ENCODE peak calls at places on chromosomes 1 and 21, in nine cellular contexts. One of them, this sample, is unnamed.

GRCh38 chr1:1087351-1088035 is 13.4 kb upstream of the RNF223 start:
- DNase-seq in amygdala: no peak
- DNase-seq in activated T-helper 1 cell treated with anti-CD3 and anti-CD28 coated beads, Interleukin-2, amount 50 U/mL, for 16 hours: no peak
- DNase-seq in GM19239: no peak
- DNase-seq in psoas muscle: no peak
- DNase-seq in SJSA1: no peak
- DNase-seq in GM20000: no peak
- DNase-seq in stimulated activated CD8-positive, alpha-beta memory T cell treated with anti-CD3 and anti-CD28 coated beads, Interleukin-12 subunit alpha, Interleukin-12 subunit beta, amount 100 ng/mL, for 1 hour: no peak
- DNase-seq in left ventricle myocardium superior: no peak
- DNase-seq in this sample: peak; percentile 63

GRCh38 chr1:151458936-151459330 is 361 bp downstream of the POGZ start:
- DNase-seq in amygdala: peak; percentile 59
- DNase-seq in activated T-helper 1 cell treated with anti-CD3 and anti-CD28 coated beads, Interleukin-2, amount 50 U/mL, for 16 hours: peak; percentile 45
- DNase-seq in GM19239: peak; percentile 50
- DNase-seq in psoas muscle: peak; percentile 86
- DNase-seq in SJSA1: peak; percentile 77
- DNase-seq in GM20000: peak; percentile 78
- DNase-seq in stimulated activated CD8-positive, alpha-beta memory T cell treated with anti-CD3 and anti-CD28 coated beads, Interleukin-12 subunit alpha, Interleukin-12 subunit beta, amount 100 ng/mL, for 1 hour: peak; percentile 28
- DNase-seq in left ventricle myocardium superior: peak; percentile 77
- DNase-seq in this sample: peak; percentile 87

GRCh38 chr1:93817819-93818569 is 61.0 kb downstream of the DNTTIP2 start:
- DNase-seq in amygdala: no peak
- DNase-seq in activated T-helper 1 cell treated with anti-CD3 and anti-CD28 coated beads, Interleukin-2, amount 50 U/mL, for 16 hours: peak; percentile 30
- DNase-seq in GM19239: no peak
- DNase-seq in psoas muscle: no peak
- DNase-seq in SJSA1: no peak
- DNase-seq in GM20000: no peak
- DNase-seq in stimulated activated CD8-positive, alpha-beta memory T cell treated with anti-CD3 and anti-CD28 coated beads, Interleukin-12 subunit alpha, Interleukin-12 subunit beta, amount 100 ng/mL, for 1 hour: no peak
- DNase-seq in left ventricle myocardium superior: no peak
- DNase-seq in this sample: no peak

GRCh38 chr1:6743189-6744101 is 41.8 kb upstream of the CAMTA1 start:
- DNase-seq in amygdala: no peak
- DNase-seq in activated T-helper 1 cell treated with anti-CD3 and anti-CD28 coated beads, Interleukin-2, amount 50 U/mL, for 16 hours: no peak
- DNase-seq in GM19239: peak; percentile 17
- DNase-seq in psoas muscle: peak; percentile 65
- DNase-seq in SJSA1: no peak
- DNase-seq in GM20000: peak; percentile 38
- DNase-seq in stimulated activated CD8-positive, alpha-beta memory T cell treated with anti-CD3 and anti-CD28 coated beads, Interleukin-12 subunit alpha, Interleukin-12 subunit beta, amount 100 ng/mL, for 1 hour: no peak
- DNase-seq in left ventricle myocardium superior: peak; percentile 53
- DNase-seq in this sample: peak; percentile 79

GRCh38 chr1:111730706-111731105 is 8.5 kb downstream of the INKA2 start:
- DNase-seq in amygdala: no peak
- DNase-seq in activated T-helper 1 cell treated with anti-CD3 and anti-CD28 coated beads, Interleukin-2, amount 50 U/mL, for 16 hours: no peak
- DNase-seq in GM19239: no peak
- DNase-seq in psoas muscle: no peak
- DNase-seq in SJSA1: no peak
- DNase-seq in GM20000: no peak
- DNase-seq in stimulated activated CD8-positive, alpha-beta memory T cell treated with anti-CD3 and anti-CD28 coated beads, Interleukin-12 subunit alpha, Interleukin-12 subunit beta, amount 100 ng/mL, for 1 hour: no peak
- DNase-seq in left ventricle myocardium superior: no peak
- DNase-seq in this sample: no peak

GRCh38 chr1:238606896-238607295 is 716.2 kb upstream of the ZP4 start:
- DNase-seq in amygdala: no peak
- DNase-seq in activated T-helper 1 cell treated with anti-CD3 and anti-CD28 coated beads, Interleukin-2, amount 50 U/mL, for 16 hours: no peak
- DNase-seq in GM19239: no peak
- DNase-seq in psoas muscle: no peak
- DNase-seq in SJSA1: no peak
- DNase-seq in GM20000: no peak
- DNase-seq in stimulated activated CD8-positive, alpha-beta memory T cell treated with anti-CD3 and anti-CD28 coated beads, Interleukin-12 subunit alpha, Interleukin-12 subunit beta, amount 100 ng/mL, for 1 hour: no peak
- DNase-seq in left ventricle myocardium superior: no peak
- DNase-seq in this sample: no peak

GRCh38 chr1:237873487-237873927 is 17.2 kb downstream of the ZP4 start:
- DNase-seq in amygdala: no peak
- DNase-seq in activated T-helper 1 cell treated with anti-CD3 and anti-CD28 coated beads, Interleukin-2, amount 50 U/mL, for 16 hours: no peak
- DNase-seq in GM19239: no peak
- DNase-seq in psoas muscle: no peak
- DNase-seq in SJSA1: no peak
- DNase-seq in GM20000: no peak
- DNase-seq in stimulated activated CD8-positive, alpha-beta memory T cell treated with anti-CD3 and anti-CD28 coated beads, Interleukin-12 subunit alpha, Interleukin-12 subunit beta, amount 100 ng/mL, for 1 hour: no peak
- DNase-seq in left ventricle myocardium superior: no peak
- DNase-seq in this sample: no peak

GRCh38 chr21:15212214-15212613 is 147.4 kb upstream of the NRIP1 start:
- DNase-seq in amygdala: no peak
- DNase-seq in activated T-helper 1 cell treated with anti-CD3 and anti-CD28 coated beads, Interleukin-2, amount 50 U/mL, for 16 hours: no peak
- DNase-seq in GM19239: no peak
- DNase-seq in psoas muscle: no peak
- DNase-seq in SJSA1: no peak
- DNase-seq in GM20000: no peak
- DNase-seq in stimulated activated CD8-positive, alpha-beta memory T cell treated with anti-CD3 and anti-CD28 coated beads, Interleukin-12 subunit alpha, Interleukin-12 subunit beta, amount 100 ng/mL, for 1 hour: no peak
- DNase-seq in left ventricle myocardium superior: no peak
- DNase-seq in this sample: no peak

GRCh38 chr1:229064320-229064908 is 206.5 kb upstream of the RAB4A start:
- DNase-seq in amygdala: no peak
- DNase-seq in activated T-helper 1 cell treated with anti-CD3 and anti-CD28 coated beads, Interleukin-2, amount 50 U/mL, for 16 hours: no peak
- DNase-seq in GM19239: no peak
- DNase-seq in psoas muscle: no peak
- DNase-seq in SJSA1: no peak
- DNase-seq in GM20000: no peak
- DNase-seq in stimulated activated CD8-positive, alpha-beta memory T cell treated with anti-CD3 and anti-CD28 coated beads, Interleukin-12 subunit alpha, Interleukin-12 subunit beta, amount 100 ng/mL, for 1 hour: no peak
- DNase-seq in left ventricle myocardium superior: no peak
- DNase-seq in this sample: no peak

GRCh38 chr1:184788970-184789369 is 34.3 kb upstream of the EDEM3 start:
- DNase-seq in amygdala: no peak
- DNase-seq in activated T-helper 1 cell treated with anti-CD3 and anti-CD28 coated beads, Interleukin-2, amount 50 U/mL, for 16 hours: no peak
- DNase-seq in GM19239: no peak
- DNase-seq in psoas muscle: no peak
- DNase-seq in SJSA1: no peak
- DNase-seq in GM20000: no peak
- DNase-seq in stimulated activated CD8-positive, alpha-beta memory T cell treated with anti-CD3 and anti-CD28 coated beads, Interleukin-12 subunit alpha, Interleukin-12 subunit beta, amount 100 ng/mL, for 1 hour: no peak
- DNase-seq in left ventricle myocardium superior: no peak
- DNase-seq in this sample: no peak

GRCh38 chr21:32844653-32845443 is 73.3 kb upstream of the PAXBP1 start:
- DNase-seq in amygdala: no peak
- DNase-seq in activated T-helper 1 cell treated with anti-CD3 and anti-CD28 coated beads, Interleukin-2, amount 50 U/mL, for 16 hours: no peak
- DNase-seq in GM19239: no peak
- DNase-seq in psoas muscle: no peak
- DNase-seq in SJSA1: no peak
- DNase-seq in GM20000: no peak
- DNase-seq in stimulated activated CD8-positive, alpha-beta memory T cell treated with anti-CD3 and anti-CD28 coated beads, Interleukin-12 subunit alpha, Interleukin-12 subunit beta, amount 100 ng/mL, for 1 hour: no peak
- DNase-seq in left ventricle myocardium superior: no peak
- DNase-seq in this sample: no peak

GRCh38 chr1:157154940-157155514 is 16.8 kb upstream of the ETV3 start:
- DNase-seq in amygdala: no peak
- DNase-seq in activated T-helper 1 cell treated with anti-CD3 and anti-CD28 coated beads, Interleukin-2, amount 50 U/mL, for 16 hours: no peak
- DNase-seq in GM19239: no peak
- DNase-seq in psoas muscle: peak; percentile 62
- DNase-seq in SJSA1: no peak
- DNase-seq in GM20000: no peak
- DNase-seq in stimulated activated CD8-positive, alpha-beta memory T cell treated with anti-CD3 and anti-CD28 coated beads, Interleukin-12 subunit alpha, Interleukin-12 subunit beta, amount 100 ng/mL, for 1 hour: no peak
- DNase-seq in left ventricle myocardium superior: peak; percentile 48
- DNase-seq in this sample: no peak

GRCh38 chr1:203217139-203217621 is 12.3 kb downstream of the CHIT1 start:
- DNase-seq in amygdala: no peak
- DNase-seq in activated T-helper 1 cell treated with anti-CD3 and anti-CD28 coated beads, Interleukin-2, amount 50 U/mL, for 16 hours: no peak
- DNase-seq in GM19239: no peak
- DNase-seq in psoas muscle: no peak
- DNase-seq in SJSA1: peak; percentile 23
- DNase-seq in GM20000: no peak
- DNase-seq in stimulated activated CD8-positive, alpha-beta memory T cell treated with anti-CD3 and anti-CD28 coated beads, Interleukin-12 subunit alpha, Interleukin-12 subunit beta, amount 100 ng/mL, for 1 hour: no peak
- DNase-seq in left ventricle myocardium superior: no peak
- DNase-seq in this sample: no peak

GRCh38 chr1:15353839-15354579 is 55.7 kb upstream of the EFHD2 start:
- DNase-seq in amygdala: no peak
- DNase-seq in activated T-helper 1 cell treated with anti-CD3 and anti-CD28 coated beads, Interleukin-2, amount 50 U/mL, for 16 hours: no peak
- DNase-seq in GM19239: no peak
- DNase-seq in psoas muscle: no peak
- DNase-seq in SJSA1: no peak
- DNase-seq in GM20000: no peak
- DNase-seq in stimulated activated CD8-positive, alpha-beta memory T cell treated with anti-CD3 and anti-CD28 coated beads, Interleukin-12 subunit alpha, Interleukin-12 subunit beta, amount 100 ng/mL, for 1 hour: no peak
- DNase-seq in left ventricle myocardium superior: no peak
- DNase-seq in this sample: no peak

GRCh38 chr1:165659581-165659895 is 28.5 kb downstream of the MGST3 start:
- DNase-seq in amygdala: no peak
- DNase-seq in activated T-helper 1 cell treated with anti-CD3 and anti-CD28 coated beads, Interleukin-2, amount 50 U/mL, for 16 hours: no peak
- DNase-seq in GM19239: no peak
- DNase-seq in psoas muscle: no peak
- DNase-seq in SJSA1: no peak
- DNase-seq in GM20000: no peak
- DNase-seq in stimulated activated CD8-positive, alpha-beta memory T cell treated with anti-CD3 and anti-CD28 coated beads, Interleukin-12 subunit alpha, Interleukin-12 subunit beta, amount 100 ng/mL, for 1 hour: no peak
- DNase-seq in left ventricle myocardium superior: no peak
- DNase-seq in this sample: no peak

GRCh38 chr1:207069059-207069458 is 16.0 kb downstream of the PFKFB2 start:
- DNase-seq in amygdala: no peak
- DNase-seq in activated T-helper 1 cell treated with anti-CD3 and anti-CD28 coated beads, Interleukin-2, amount 50 U/mL, for 16 hours: no peak
- DNase-seq in GM19239: no peak
- DNase-seq in psoas muscle: no peak
- DNase-seq in SJSA1: no peak
- DNase-seq in GM20000: no peak
- DNase-seq in stimulated activated CD8-positive, alpha-beta memory T cell treated with anti-CD3 and anti-CD28 coated beads, Interleukin-12 subunit alpha, Interleukin-12 subunit beta, amount 100 ng/mL, for 1 hour: no peak
- DNase-seq in left ventricle myocardium superior: no peak
- DNase-seq in this sample: no peak

GRCh38 chr1:15345711-15346355 is 63.9 kb upstream of the EFHD2 start:
- DNase-seq in amygdala: peak; percentile 9
- DNase-seq in activated T-helper 1 cell treated with anti-CD3 and anti-CD28 coated beads, Interleukin-2, amount 50 U/mL, for 16 hours: peak; percentile 34
- DNase-seq in GM19239: no peak
- DNase-seq in psoas muscle: peak; percentile 62
- DNase-seq in SJSA1: no peak
- DNase-seq in GM20000: peak; percentile 45
- DNase-seq in stimulated activated CD8-positive, alpha-beta memory T cell treated with anti-CD3 and anti-CD28 coated beads, Interleukin-12 subunit alpha, Interleukin-12 subunit beta, amount 100 ng/mL, for 1 hour: peak; percentile 47
- DNase-seq in left ventricle myocardium superior: peak; percentile 67
- DNase-seq in this sample: peak; percentile 87

GRCh38 chr1:186819140-186819539 is 9.6 kb upstream of the PLA2G4A start:
- DNase-seq in amygdala: no peak
- DNase-seq in activated T-helper 1 cell treated with anti-CD3 and anti-CD28 coated beads, Interleukin-2, amount 50 U/mL, for 16 hours: no peak
- DNase-seq in GM19239: no peak
- DNase-seq in psoas muscle: no peak
- DNase-seq in SJSA1: no peak
- DNase-seq in GM20000: peak; percentile 8
- DNase-seq in stimulated activated CD8-positive, alpha-beta memory T cell treated with anti-CD3 and anti-CD28 coated beads, Interleukin-12 subunit alpha, Interleukin-12 subunit beta, amount 100 ng/mL, for 1 hour: no peak
- DNase-seq in left ventricle myocardium superior: no peak
- DNase-seq in this sample: no peak

GRCh38 chr1:51729156-51729823 is 112.4 kb downstream of the OSBPL9 start:
- DNase-seq in amygdala: peak; percentile 32
- DNase-seq in activated T-helper 1 cell treated with anti-CD3 and anti-CD28 coated beads, Interleukin-2, amount 50 U/mL, for 16 hours: peak; percentile 89
- DNase-seq in GM19239: peak; percentile 83
- DNase-seq in psoas muscle: peak; percentile 85
- DNase-seq in SJSA1: peak; percentile 96
- DNase-seq in GM20000: peak; percentile 96
- DNase-seq in stimulated activated CD8-positive, alpha-beta memory T cell treated with anti-CD3 and anti-CD28 coated beads, Interleukin-12 subunit alpha, Interleukin-12 subunit beta, amount 100 ng/mL, for 1 hour: peak; percentile 84
- DNase-seq in left ventricle myocardium superior: peak; percentile 94
- DNase-seq in this sample: peak; percentile 92

GRCh38 chr1:239250353-239251035 is 135.9 kb upstream of the CHRM3 start:
- DNase-seq in amygdala: no peak
- DNase-seq in activated T-helper 1 cell treated with anti-CD3 and anti-CD28 coated beads, Interleukin-2, amount 50 U/mL, for 16 hours: no peak
- DNase-seq in GM19239: no peak
- DNase-seq in psoas muscle: no peak
- DNase-seq in SJSA1: no peak
- DNase-seq in GM20000: no peak
- DNase-seq in stimulated activated CD8-positive, alpha-beta memory T cell treated with anti-CD3 and anti-CD28 coated beads, Interleukin-12 subunit alpha, Interleukin-12 subunit beta, amount 100 ng/mL, for 1 hour: no peak
- DNase-seq in left ventricle myocardium superior: no peak
- DNase-seq in this sample: no peak

GRCh38 chr1:54413295-54413694 is 7.1 kb upstream of the SSBP3 start:
- DNase-seq in amygdala: peak; percentile 10
- DNase-seq in activated T-helper 1 cell treated with anti-CD3 and anti-CD28 coated beads, Interleukin-2, amount 50 U/mL, for 16 hours: no peak
- DNase-seq in GM19239: no peak
- DNase-seq in psoas muscle: peak; percentile 70
- DNase-seq in SJSA1: peak; percentile 53
- DNase-seq in GM20000: no peak
- DNase-seq in stimulated activated CD8-positive, alpha-beta memory T cell treated with anti-CD3 and anti-CD28 coated beads, Interleukin-12 subunit alpha, Interleukin-12 subunit beta, amount 100 ng/mL, for 1 hour: no peak
- DNase-seq in left ventricle myocardium superior: peak; percentile 62
- DNase-seq in this sample: no peak

GRCh38 chr21:29674343-29674742 is 265.5 kb downstream of the GRIK1 start:
- DNase-seq in amygdala: no peak
- DNase-seq in activated T-helper 1 cell treated with anti-CD3 and anti-CD28 coated beads, Interleukin-2, amount 50 U/mL, for 16 hours: no peak
- DNase-seq in GM19239: no peak
- DNase-seq in psoas muscle: no peak
- DNase-seq in SJSA1: no peak
- DNase-seq in GM20000: no peak
- DNase-seq in stimulated activated CD8-positive, alpha-beta memory T cell treated with anti-CD3 and anti-CD28 coated beads, Interleukin-12 subunit alpha, Interleukin-12 subunit beta, amount 100 ng/mL, for 1 hour: no peak
- DNase-seq in left ventricle myocardium superior: no peak
- DNase-seq in this sample: no peak

This sample was measured in posterior vena cava.